ENCODE peak calls at places on chromosomes 12 and 14, in ten cellular contexts. F is PC-3; V is KG1; C is stimulated activated CD4-positive, alpha-beta T cell treated with anti-CD3 and anti-CD28 coated beads, Interleukin-12 subunit alpha, Interleukin-12 subunit beta, amount 100 ng/mL, for 4 hours; G is GM23338; B is NCI-H1417; W is activated T-helper 2 cell treated with anti-CD3 and anti-CD28 coated beads, Interferon-gamma antibody, Interleukin-2, Interleukin-4, amounts not matched to agents 10 μg/mL and 5 μg/mL and 100 μg/mL, durations not matched to agents 14 hours and 24 hours and 36 hours; D is body of pancreas; Z is brain microvascular endothelial cell; T is right cardiac atrium. E is an unnamed sample.

GRCh38 chr14:57502581-57503254 is 9.1 kb upstream of the CCDC198 start:
- DNase-seq in F (no peak), V (no peak), C (no peak), G (no peak), B (no peak), W (no peak), D (no peak), Z (no peak), T (peak; percentile 63), E (no peak)

GRCh38 chr14:23483216-23483854 is 13.8 kb downstream of the NGDN start:
- DNase-seq in F (peak; percentile 15), V (no peak), C (no peak), G (peak; percentile 93), B (peak; percentile 64), W (no peak), D (no peak), Z (peak; percentile 11), T (no peak), E (no peak)

GRCh38 chr14:69059658-69060648 is 80.9 kb upstream of the ACTN1 start:
- DNase-seq in F (peak; percentile 73), V (no peak), C (no peak), G (no peak), B (no peak), W (no peak), D (no peak), Z (peak; percentile 99), T (no peak), E (no peak)

GRCh38 chr14:28774764-28775738 is 8.5 kb downstream of the FOXG1 start:
- DNase-seq in F (no peak), V (no peak), C (no peak), G (no peak), B (peak; percentile 84), W (no peak), D (no peak), Z (no peak), T (no peak), E (no peak)

GRCh38 chr12:32457251-32458025 is 58.1 kb downstream of the FGD4 start:
- DNase-seq in F (peak; percentile 25), V (no peak), C (no peak), G (no peak), B (no peak), W (no peak), D (no peak), Z (no peak), T (no peak), E (no peak)

GRCh38 chr12:77795699-77796098 is 35.0 kb upstream of the NAV3 start:
- DNase-seq in F (no peak), V (no peak), C (no peak), G (no peak), B (no peak), W (no peak), D (no peak), Z (peak; percentile 22), T (no peak), E (no peak)

GRCh38 chr12:2858944-2859352 is 2.1 kb upstream of the TEX52 start:
- DNase-seq in F (no peak), V (no peak), C (no peak), G (no peak), B (no peak), W (no peak), D (no peak), Z (peak; percentile 14), T (no peak), E (peak; percentile 64)

GRCh38 chr12:32270818-32271710 is 128.3 kb upstream of the FGD4 start:
- DNase-seq in F (peak; percentile 27), V (no peak), C (no peak), G (peak; percentile 49), B (peak; percentile 30), W (no peak), D (no peak), Z (peak; percentile 42), T (no peak), E (no peak)

GRCh38 chr14:25042362-25043299 is 7.3 kb downstream of the STXBP6 start:
- DNase-seq in F (peak; percentile 24), V (no peak), C (no peak), G (peak; percentile 80), B (peak; percentile 63), W (no peak), D (no peak), Z (peak; percentile 17), T (no peak), E (no peak)

GRCh38 chr12:20377750-20378149 is 9.4 kb downstream of the PDE3A start:
- DNase-seq in F (no peak), V (no peak), C (no peak), G (no peak), B (no peak), W (no peak), D (no peak), Z (no peak), T (no peak), E (no peak)

GRCh38 chr12:54196396-54196795 is 7.6 kb upstream of the SMUG1 start:
- DNase-seq in F (no peak), V (no peak), C (no peak), G (no peak), B (no peak), W (no peak), D (no peak), Z (no peak), T (no peak), E (no peak)

GRCh38 chr12:8057839-8058238 is 8.3 kb downstream of the C3AR1 start:
- DNase-seq in F (no peak), V (no peak), C (no peak), G (no peak), B (no peak), W (no peak), D (no peak), Z (no peak), T (no peak), E (no peak)

GRCh38 chr12:2113080-2113479 is 60.3 kb downstream of the CACNA1C start:
- DNase-seq in F (no peak), V (no peak), C (no peak), G (no peak), B (no peak), W (no peak), D (no peak), Z (no peak), T (peak; percentile 33), E (no peak)

GRCh38 chr12:49461221-49461620 is 77.6 kb upstream of the KCNH3 start:
- DNase-seq in F (no peak), V (no peak), C (no peak), G (no peak), B (no peak), W (no peak), D (no peak), Z (no peak), T (no peak), E (no peak)

GRCh38 chr12:126258190-126258589 is 1193.0 kb downstream of the AACS start:
- DNase-seq in F (no peak), V (no peak), C (no peak), G (no peak), B (no peak), W (no peak), D (no peak), Z (no peak), T (no peak), E (no peak)

GRCh38 chr12:106416273-106416672 is 58.7 kb downstream of the POLR3B start:
- DNase-seq in F (no peak), V (no peak), C (no peak), G (peak; percentile 28), B (no peak), W (no peak), D (no peak), Z (no peak), T (no peak), E (no peak)

GRCh38 chr12:107684990-107685359 is 624 bp upstream of the PWP1 start:
- DNase-seq in F (peak; percentile 8), V (no peak), C (peak; percentile 29), G (peak; percentile 81), B (peak; percentile 92), W (no peak), D (no peak), Z (peak; percentile 23), T (no peak), E (no peak)

GRCh38 chr12:111785651-111786050 is 18.9 kb downstream of the ALDH2 start:
- DNase-seq in F (peak; percentile 32), V (no peak), C (no peak), G (no peak), B (no peak), W (no peak), D (no peak), Z (no peak), T (no peak), E (no peak)

GRCh38 chr12:26744697-26745440 is 88.1 kb downstream of the ITPR2 start:
- DNase-seq in F (no peak), V (no peak), C (no peak), G (no peak), B (peak; percentile 52), W (no peak), D (no peak), Z (peak; percentile 50), T (no peak), E (no peak)

GRCh38 chr14:92986254-92987147 is 63.6 kb downstream of the CHGA start:
- DNase-seq in F (peak; percentile 86), V (no peak), C (no peak), G (no peak), B (no peak), W (no peak), D (peak; percentile 88), Z (peak; percentile 38), T (no peak), E (peak; percentile 76)

GRCh38 chr12:26523708-26524150 is 309.3 kb downstream of the ITPR2 start:
- DNase-seq in F (no peak), V (no peak), C (no peak), G (no peak), B (peak; percentile 14), W (no peak), D (peak; percentile 98), Z (peak; percentile 67), T (peak; percentile 94), E (no peak)

GRCh38 chr14:79661762-79662161 is 549.5 kb downstream of the DIO2 start:
- DNase-seq in F (no peak), V (no peak), C (no peak), G (no peak), B (no peak), W (no peak), D (no peak), Z (peak; percentile 87), T (no peak), E (no peak)

GRCh38 chr14:63174760-63175191 is 29.5 kb upstream of the RHOJ start:
- DNase-seq in F (peak; percentile 63), V (no peak), C (no peak), G (peak; percentile 78), B (peak; percentile 88), W (no peak), D (no peak), Z (peak; percentile 80), T (no peak), E (no peak)

GRCh38 chr14:99277534-99277933 is 5.5 kb upstream of the BCL11B start:
- DNase-seq in F (no peak), V (no peak), C (no peak), G (no peak), B (no peak), W (no peak), D (no peak), Z (no peak), T (no peak), E (no peak)

GRCh38 chr12:48165089-48166031 is 8.0 kb upstream of the ASB8 start:
- DNase-seq in F (peak; percentile 69), V (no peak), C (no peak), G (peak; percentile 82), B (peak; percentile 88), W (no peak), D (peak; percentile 26), Z (no peak), T (no peak), E (no peak)

GRCh38 chr12:132465269-132466190 is 24.4 kb upstream of the FBRSL1 start:
- DNase-seq in F (no peak), V (no peak), C (no peak), G (no peak), B (peak; percentile 39), W (no peak), D (no peak), Z (no peak), T (peak; percentile 37), E (peak; percentile 78)

GRCh38 chr12:53869500-53869899 is 69.1 kb upstream of the HOXC13 start:
- DNase-seq in F (peak; percentile 55), V (no peak), C (no peak), G (no peak), B (peak; percentile 61), W (no peak), D (no peak), Z (no peak), T (no peak), E (no peak)

GRCh38 chr14:62988967-62989366 is 56.3 kb downstream of the KCNH5 start:
- DNase-seq in F (no peak), V (no peak), C (no peak), G (no peak), B (no peak), W (no peak), D (no peak), Z (peak; percentile 2), T (no peak), E (no peak)

E was measured in chondrocyte.